ENCODE peak calls at places on chromosomes 1 and 21, in nine cellular contexts. I is WTC11; V is stimulated activated naive CD8-positive, alpha-beta T cell treated with anti-CD3 and anti-CD28 coated beads, Interleukin-15, amount 100 ng/mL, for 72 hours; E is BJ; Q is Peyer's patch; H is fibroblast of mammary gland; R is HEK293T; T is pancreas; M is RPMI8226. N is an unnamed sample.

GRCh38 chr1:94110946-94111740 is 9.8 kb downstream of the ABCA4 start:
- DNase-seq in T (no peak), V (no peak), R (no peak), I (no peak), Q (no peak), E (no peak), H (no peak), M (no peak), N (no peak)

GRCh38 chr1:156232222-156232621 is 9.8 kb upstream of the BGLAP start:
- DNase-seq in H (no peak), I (no peak), R (no peak), T (no peak), M (no peak), E (no peak), Q (no peak), V (no peak), N (no peak)

GRCh38 chr1:50271968-50272578 is 151.2 kb downstream of the DMRTA2 start:
- DNase-seq in T (no peak), I (peak; percentile 68), R (peak; percentile 53), E (no peak), V (peak; percentile 21), Q (peak; percentile 60), H (peak; percentile 31), M (peak; percentile 48), N (no peak)

GRCh38 chr1:11391327-11391726 is 87.6 kb upstream of the DISP3 start:
- DNase-seq in R (no peak), V (no peak), H (no peak), I (no peak), M (no peak), E (no peak), T (no peak), Q (no peak), N (no peak)

GRCh38 chr1:47207811-47208373 is 18.1 kb upstream of the PDZK1IP1 start:
- DNase-seq in T (no peak), R (no peak), V (no peak), E (no peak), H (peak; percentile 55), I (no peak), M (no peak), Q (no peak), N (no peak)

GRCh38 chr1:59169703-59170102 is 127.2 kb upstream of the FGGY start:
- DNase-seq in I (no peak), Q (no peak), V (no peak), R (no peak), E (no peak), T (peak; percentile 71), M (no peak), H (peak; percentile 33), N (no peak)

GRCh38 chr21:30924171-30924680 is 42.8 kb upstream of the KRTAP11-1 start:
- DNase-seq in R (no peak), Q (no peak), T (no peak), E (no peak), M (peak; percentile 70), V (no peak), H (no peak), I (no peak), N (no peak)

GRCh38 chr1:47433453-47434050 is 4.3 kb upstream of the FOXD2 start:
- DNase-seq in M (no peak), R (no peak), E (no peak), Q (no peak), I (no peak), T (no peak), H (no peak), V (no peak), N (no peak)

GRCh38 chr1:93804412-93804811 is 74.6 kb downstream of the DNTTIP2 start:
- DNase-seq in V (no peak), T (no peak), Q (no peak), I (no peak), E (peak; percentile 83), R (no peak), H (peak; percentile 90), M (no peak), N (peak; percentile 67)

GRCh38 chr1:157758018-157758417 is 18.9 kb downstream of the FCRL2 start:
- DNase-seq in T (no peak), V (no peak), H (no peak), M (no peak), I (no peak), E (no peak), R (no peak), Q (no peak), N (no peak)

GRCh38 chr21:44939532-44940115 is at the start of gene SLX9:
- DNase-seq in I (peak; percentile 80), V (peak; percentile 86), T (peak; percentile 65), Q (peak; percentile 87), E (no peak), H (peak; percentile 60), M (peak; percentile 93), R (peak; percentile 98), N (no peak)

GRCh38 chr21:29334717-29335428 is 36.2 kb downstream of the BACH1 start:
- DNase-seq in M (no peak), T (no peak), R (no peak), V (no peak), E (no peak), I (no peak), H (peak; percentile 95), Q (no peak), N (no peak)

GRCh38 chr1:20443703-20444587 is 42.1 kb downstream of the CAMK2N1 start:
- DNase-seq in M (no peak), Q (no peak), I (no peak), V (no peak), H (no peak), T (no peak), E (no peak), R (no peak), N (no peak)

GRCh38 chr1:45685308-45686080 is 839 bp downstream of the GPBP1L1 start:
- DNase-seq in Q (no peak), M (peak; percentile 35), I (no peak), R (no peak), H (peak; percentile 16), V (no peak), E (no peak), T (no peak), N (no peak)

GRCh38 chr1:60066001-60066400 is 7.6 kb downstream of the C1orf87 start:
- DNase-seq in H (peak; percentile 89), M (no peak), T (no peak), E (peak; percentile 19), I (no peak), V (no peak), Q (no peak), R (no peak), N (no peak)

GRCh38 chr21:16084776-16085364 is 355.1 kb downstream of the USP25 start:
- DNase-seq in Q (no peak), V (no peak), E (peak; percentile 25), T (no peak), I (no peak), M (no peak), R (peak; percentile 37), H (peak; percentile 92), N (peak; percentile 66)

GRCh38 chr1:25208561-25209222 is 23.6 kb downstream of the SYF2 start:
- DNase-seq in M (no peak), I (no peak), R (no peak), V (no peak), Q (no peak), H (no peak), E (no peak), T (no peak), N (no peak)

GRCh38 chr1:157377216-157377821 is 175.0 kb downstream of the FCRL5 start:
- DNase-seq in Q (peak; percentile 66), H (peak; percentile 33), V (peak; percentile 26), T (no peak), M (peak; percentile 57), R (peak; percentile 30), I (peak; percentile 75), E (no peak), N (peak; percentile 10)

GRCh38 chr1:231187556-231187955 is 25.7 kb downstream of the TRIM67 start:
- DNase-seq in H (no peak), R (no peak), E (no peak), Q (no peak), V (no peak), I (no peak), T (no peak), M (no peak), N (no peak)

GRCh38 chr1:26432793-26433192 is 672 bp downstream of the DHDDS start:
- DNase-seq in T (no peak), V (no peak), I (no peak), Q (peak; percentile 52), M (no peak), R (no peak), E (no peak), H (no peak), N (no peak)

GRCh38 chr1:1554926-1555915 is 14.8 kb upstream of the TMEM240 start:
- DNase-seq in R (no peak), Q (no peak), H (peak; percentile 84), E (no peak), I (no peak), M (no peak), T (no peak), V (no peak), N (peak; percentile 45)

GRCh38 chr1:60033066-60033465 is 40.5 kb downstream of the C1orf87 start:
- DNase-seq in M (no peak), H (peak; percentile 15), T (no peak), Q (no peak), R (no peak), E (no peak), I (no peak), V (no peak), N (no peak)

GRCh38 chr1:181398544-181398943 is 84.8 kb upstream of the CACNA1E start:
- DNase-seq in V (peak; percentile 63), T (no peak), E (no peak), I (no peak), R (no peak), M (no peak), Q (no peak), H (no peak), N (no peak)

GRCh38 chr1:220326578-220326977 is 54.3 kb upstream of the RAB3GAP2 start:
- DNase-seq in R (no peak), Q (no peak), H (peak; percentile 29), T (no peak), V (no peak), M (peak; percentile 31), E (no peak), I (no peak), N (no peak)

GRCh38 chr1:160971618-160972056 is 17.0 kb upstream of the ITLN2 start:
- DNase-seq in Q (no peak), I (peak; percentile 35), M (no peak), E (no peak), R (no peak), T (no peak), V (peak; percentile 74), H (no peak), N (no peak)

GRCh38 chr1:15075812-15076211 is 77.7 kb upstream of the TMEM51 start:
- DNase-seq in T (no peak), M (no peak), E (no peak), V (no peak), R (no peak), H (no peak), Q (no peak), I (no peak), N (no peak)

N was measured in GM04504.